ENCODE peak calls at places on chromosomes 4 and X, in five cellular contexts. L is tibial artery, Q is coronary artery, Z is GM12878, U is tibial nerve. G is an unnamed sample.

GRCh38 chrX:109384569-109385174 is 97.2 kb downstream of the GUCY2F start:
- DNase-seq in L (no peak), Q (no peak), Z (no peak), U (no peak), G (no peak)

GRCh38 chrX:11558972-11559371 is 106.7 kb downstream of the ARHGAP6 start:
- DNase-seq in L (no peak), Q (no peak), Z (no peak), U (no peak), G (peak)

GRCh38 chr4:72031868-72032619 is at the start of gene NPFFR2:
- DNase-seq in L (no peak), Q (no peak), Z (no peak), U (no peak), G (peak)

GRCh38 chr4:174278467-174278866 is 5.0 kb downstream of the FBXO8 start:
- DNase-seq in L (no peak), Q (no peak), Z (no peak), U (no peak), G (no peak)

GRCh38 chr4:98778206-98778605 is 119.8 kb upstream of the TSPAN5 start:
- DNase-seq in L (no peak), Q (no peak), Z (no peak), U (no peak), G (peak)

GRCh38 chr4:89398146-89398545 is 90.5 kb upstream of the GPRIN3 start:
- DNase-seq in L (no peak), Q (no peak), Z (no peak), U (no peak), G (no peak)

GRCh38 chr4:123821861-123822260 is 425.3 kb downstream of the SPRY1 start:
- DNase-seq in L (no peak), Q (no peak), Z (no peak), U (no peak), G (peak)

GRCh38 chr4:21469438-21470032 is 479.0 kb downstream of the KCNIP4 start:
- DNase-seq in L (no peak), Q (no peak), Z (no peak), U (no peak), G (peak)

GRCh38 chr4:109411964-109412363 is 21.7 kb upstream of the SEC24B start:
- DNase-seq in L (no peak), Q (no peak), Z (no peak), U (no peak), G (no peak)

GRCh38 chr4:83282049-83282535 is 2.5 kb downstream of the COQ2 start:
- DNase-seq in L (no peak), Q (no peak), Z (no peak), U (no peak), G (peak)

GRCh38 chrX:9356846-9357245 is 108.0 kb upstream of the TBL1X start:
- DNase-seq in L (no peak), Q (no peak), Z (no peak), U (no peak), G (no peak)

GRCh38 chr4:67401902-67402301 is 143.4 kb downstream of the CENPC start:
- DNase-seq in L (no peak), Q (no peak), Z (no peak), U (no peak), G (no peak)

GRCh38 chr4:88027611-88028608 is 20.5 kb downstream of the PKD2 start:
- DNase-seq in L (no peak), Q (no peak), Z (no peak), U (no peak), G (peak)

GRCh38 chr4:187612211-187612780 is 383.3 kb upstream of the ZFP42 start:
- DNase-seq in L (no peak), Q (no peak), Z (no peak), U (no peak), G (no peak)

GRCh38 chr4:61336911-61337310 is 136.8 kb downstream of the ADGRL3 start:
- DNase-seq in L (no peak), Q (no peak), Z (no peak), U (no peak), G (no peak)

GRCh38 chrX:22338740-22339139 is 66.0 kb downstream of the CBLL2 start:
- DNase-seq in L (no peak), Q (no peak), Z (no peak), U (no peak), G (no peak)

GRCh38 chr4:8073206-8073863 is 85.3 kb downstream of the ABLIM2 start:
- DNase-seq in L (no peak), Q (no peak), Z (no peak), U (no peak), G (no peak)

GRCh38 chrX:22063284-22063683 is 31.2 kb downstream of the PHEX start:
- DNase-seq in L (no peak), Q (no peak), Z (peak), U (no peak), G (no peak)

GRCh38 chr4:91127891-91128290 is 1000.7 kb downstream of the CCSER1 start:
- DNase-seq in L (no peak), Q (no peak), Z (no peak), U (no peak), G (no peak)

GRCh38 chrX:11944486-11944885 is 186.4 kb downstream of the MSL3 start:
- DNase-seq in L (no peak), Q (no peak), Z (no peak), U (no peak), G (peak)

GRCh38 chr4:111678466-111678865 is 466.8 kb upstream of the FAM241A start:
- DNase-seq in L (no peak), Q (no peak), Z (no peak), U (no peak), G (no peak)

GRCh38 chrX:17403231-17403691 is 28.3 kb downstream of the NHS start:
- DNase-seq in L (no peak), Q (no peak), Z (no peak), U (no peak), G (no peak)
- H3K27ac ChIP-seq in L (peak), Q (peak), Z (no peak), U (no peak), G (no peak)

GRCh38 chrX:18984381-18985185 is 669 bp upstream of the PHKA2 start:
- DNase-seq in L (peak), Q (peak), Z (peak), U (peak), G (peak)
- TF ChIP-seq CTCF in L (peak), Q (peak), Z (no peak), U (peak), G (no peak)

GRCh38 chr4:139810710-139811109 is 145.1 kb downstream of the MGST2 start:
- DNase-seq in L (no peak), Q (no peak), Z (no peak), U (no peak), G (no peak)

GRCh38 chr4:139806929-139807328 is 141.3 kb downstream of the MGST2 start:
- DNase-seq in L (no peak), Q (no peak), Z (no peak), U (no peak), G (no peak)

GRCh38 chr4:139807483-139807882 is 141.9 kb downstream of the MGST2 start:
- DNase-seq in L (no peak), Q (no peak), Z (no peak), U (no peak), G (no peak)

GRCh38 chr4:139809207-139810157 is 143.9 kb downstream of the MGST2 start:
- DNase-seq in L (no peak), Q (no peak), Z (no peak), U (no peak), G (no peak)

DNA sequence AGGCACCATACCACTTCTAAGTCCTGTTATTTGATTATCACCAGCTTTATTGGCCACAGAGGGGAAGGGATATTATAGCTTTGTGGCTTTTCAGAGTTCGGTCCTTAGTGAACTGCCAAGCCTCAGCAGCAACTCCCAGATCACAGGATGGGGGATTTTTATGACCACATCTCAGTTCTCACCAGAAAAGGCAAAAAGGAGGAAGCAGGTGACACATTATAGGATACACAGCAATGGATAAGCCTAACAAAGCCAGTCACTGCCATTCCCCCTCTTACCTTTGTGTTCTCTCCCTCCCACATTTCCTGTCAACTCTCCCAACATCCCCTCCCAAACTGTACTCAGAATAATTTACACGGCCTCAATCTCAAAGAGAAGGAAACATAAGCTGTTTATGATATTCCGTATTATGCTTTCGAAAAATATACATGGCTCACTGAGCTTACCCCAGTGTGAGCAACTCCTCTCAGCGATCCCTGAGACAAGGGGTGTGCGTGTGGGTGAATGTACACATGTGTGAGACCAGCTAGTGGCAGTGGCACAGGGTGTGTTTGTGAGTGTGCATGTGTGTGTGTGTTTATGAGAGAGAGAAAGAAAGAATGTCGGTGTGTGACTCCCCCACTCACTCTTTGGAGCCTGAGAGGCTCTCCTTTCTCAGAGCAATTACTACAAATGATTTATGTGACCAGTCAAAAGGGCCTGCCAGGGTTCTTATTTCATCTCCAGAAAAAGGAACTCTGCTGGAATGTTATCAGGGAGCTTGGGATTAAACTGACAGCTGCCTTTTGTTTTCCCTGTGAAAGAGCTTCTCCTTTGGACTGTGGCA is 143.0 kb downstream of the MGST2 start:
- DNase-seq in L (no peak), Q (no peak), Z (no peak), U (no peak), G (no peak)
- H3K27ac ChIP-seq in L (no peak), Q (no peak), Z (no peak), U (no peak), G (no peak)

DNA sequence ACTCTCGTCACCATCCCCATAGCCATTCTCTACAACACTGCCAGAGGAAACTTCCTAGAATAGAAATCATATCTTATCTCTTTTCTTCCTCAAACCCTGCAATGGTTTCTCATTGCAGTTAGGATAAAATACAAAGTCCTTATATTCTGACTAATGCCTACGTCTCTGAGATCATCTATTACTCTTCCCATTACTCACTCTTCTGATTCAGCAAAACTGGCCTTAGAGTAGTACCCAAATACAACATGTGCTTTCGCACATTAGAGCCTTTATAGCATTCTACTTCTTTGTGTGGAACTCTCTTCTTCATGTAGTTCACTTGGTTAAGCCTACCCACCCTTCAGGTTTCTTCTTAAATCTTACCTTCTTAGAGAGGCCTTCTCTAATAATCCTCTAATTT is 28.0 kb downstream of the LHFPL1 start:
- DNase-seq in L (no peak), Q (no peak), Z (no peak), U (no peak), G (no peak)
- TF ChIP-seq CTCF in L (no peak), Q (no peak), Z (no peak), U (no peak), G (no peak)

GRCh38 chr4:186027405-186027804 is 41.6 kb upstream of the TLR3 start:
- DNase-seq in L (no peak), Q (no peak), Z (no peak), U (no peak), G (peak)
- H3K27ac ChIP-seq in L (peak), Q (peak), Z (no peak), U (no peak), G (no peak)

GRCh38 chr4:147864591-147864990 is 132.7 kb downstream of the ARHGAP10 start:
- DNase-seq in L (no peak), Q (no peak), Z (no peak), U (no peak), G (no peak)

GRCh38 chr4:147863808-147864472 is 132.1 kb downstream of the ARHGAP10 start:
- DNase-seq in L (peak), Q (no peak), Z (no peak), U (peak), G (no peak)

GRCh38 chr4:147862043-147862692 is 130.3 kb downstream of the ARHGAP10 start:
- DNase-seq in L (no peak), Q (no peak), Z (no peak), U (no peak), G (no peak)

GRCh38 chr4:147860960-147861359 is 129.1 kb downstream of the ARHGAP10 start:
- DNase-seq in L (peak), Q (peak), Z (no peak), U (no peak), G (no peak)

DNA sequence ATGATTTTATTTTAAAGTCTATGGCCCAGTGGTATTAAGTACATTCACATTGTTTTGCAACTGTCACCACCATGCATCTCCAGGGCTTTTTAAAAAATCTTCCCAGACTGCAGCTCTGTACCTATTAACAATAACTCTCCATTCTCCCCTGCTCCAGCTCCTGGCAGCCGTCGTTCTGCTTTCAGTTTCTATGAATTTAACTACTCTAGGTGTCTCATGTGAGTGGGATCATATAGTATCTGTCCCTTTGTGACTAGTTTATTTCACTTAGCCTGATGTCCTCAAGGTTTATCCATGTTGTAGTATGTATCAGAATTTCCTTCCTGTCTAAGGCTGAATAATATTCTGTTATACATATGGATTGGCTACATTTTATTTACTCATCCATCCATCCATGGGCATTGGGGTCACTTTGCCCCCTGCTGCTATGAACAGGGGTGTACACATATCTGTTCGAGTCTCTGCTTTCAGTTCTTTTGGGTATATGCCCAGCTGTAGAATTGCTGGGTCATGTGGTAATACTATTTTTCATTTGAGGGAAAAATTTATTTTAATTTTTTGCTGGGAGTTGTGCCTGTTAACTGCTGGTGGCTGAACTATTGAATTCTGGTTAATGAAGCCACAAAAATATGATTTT is 131.3 kb downstream of the ARHGAP10 start:
- DNase-seq in L (no peak), Q (no peak), Z (no peak), U (no peak), G (no peak)
- TF ChIP-seq CTCF in L (no peak), Q (no peak), Z (peak), U (no peak), G (no peak)

GRCh38 chrX:15914486-15914885 is 59.9 kb upstream of the AP1S2 start:
- DNase-seq in L (no peak), Q (no peak), Z (no peak), U (no peak), G (no peak)
- H3K27ac ChIP-seq in L (no peak), Q (no peak), Z (no peak), U (no peak), G (no peak)

GRCh38 chr4:6546091-6546490 is 28.9 kb upstream of the MAN2B2 start:
- DNase-seq in L (no peak), Q (no peak), Z (no peak), U (no peak), G (no peak)

GRCh38 chr4:6549445-6549844 is 25.5 kb upstream of the MAN2B2 start:
- DNase-seq in L (no peak), Q (no peak), Z (no peak), U (no peak), G (no peak)

GRCh38 chr4:6548201-6548881 is 26.6 kb upstream of the MAN2B2 start:
- DNase-seq in L (no peak), Q (no peak), Z (no peak), U (no peak), G (peak)

GRCh38 chr4:6548882-6549230 is 26.1 kb upstream of the MAN2B2 start:
- DNase-seq in L (no peak), Q (no peak), Z (no peak), U (no peak), G (no peak)

DNA sequence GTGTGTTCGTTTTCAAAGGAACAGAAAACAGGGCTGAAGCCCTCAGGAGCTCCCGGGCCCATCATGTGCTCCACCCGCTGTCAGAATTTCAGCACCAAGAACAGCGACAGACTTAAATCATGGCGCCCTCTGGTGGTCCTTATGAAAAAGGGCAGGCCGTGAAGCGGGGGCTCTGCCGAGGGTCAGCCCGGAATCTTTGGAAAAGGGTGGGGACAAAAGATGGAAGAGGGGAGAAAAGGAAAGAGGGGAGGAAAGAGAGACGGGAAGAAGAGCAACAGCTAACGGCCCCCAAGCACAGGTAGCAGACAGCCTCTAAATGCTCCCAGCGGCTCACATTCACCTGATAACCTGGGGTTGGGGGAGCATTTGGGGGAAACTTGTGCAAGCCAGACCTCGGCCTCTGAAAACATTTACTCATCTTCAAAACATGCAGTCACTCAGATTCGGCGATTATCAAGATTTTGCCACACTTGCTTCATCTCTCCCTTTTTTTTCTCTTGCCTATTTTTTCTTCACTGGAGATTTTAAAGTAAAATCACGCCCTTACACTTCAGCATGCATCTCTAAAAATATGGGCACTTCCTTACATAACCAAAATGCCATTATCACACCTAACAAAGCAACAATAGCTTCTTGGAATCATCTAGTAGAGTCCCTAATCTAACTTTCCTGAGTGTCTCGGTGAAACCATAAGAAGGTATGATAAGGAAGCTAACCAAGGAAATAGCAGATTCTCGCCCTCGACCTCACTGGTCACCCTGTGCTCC is 28.1 kb upstream of the MAN2B2 start:
- DNase-seq in L (no peak), Q (no peak), Z (no peak), U (no peak), G (peak)
- TF ChIP-seq CTCF in L (peak), Q (peak), Z (peak), U (peak), G (peak)